ENCODE peak calls at places on chromosomes 4 and X, in six cellular contexts. M is A673, C is uterus, W is HL-60, Q is cardiac muscle cell, F is IMR-90. S is an unnamed sample.

GRCh38 chr4:48831532-48832015 is 686 bp downstream of the OCIAD1 start:
- DNase-seq in M (peak), C (no peak), Q (no peak), W (no peak), F (peak), S (no peak)

GRCh38 chrX:17032351-17032750 is 85.9 kb downstream of the REPS2 start:
- DNase-seq in C (peak), W (no peak), M (no peak), Q (no peak), F (no peak), S (peak)

GRCh38 chr4:77306496-77306895 is 149.5 kb downstream of the CCNG2 start:
- DNase-seq in C (no peak), Q (no peak), M (no peak), W (no peak), F (no peak), S (no peak)

GRCh38 chrX:96407501-96407900 is 277.1 kb upstream of the DIAPH2 start:
- DNase-seq in Q (no peak), W (no peak), M (no peak), F (peak), C (no peak), S (no peak)

GRCh38 chr4:188245651-188246050 is 106.4 kb downstream of the TRIML1 start:
- DNase-seq in F (no peak), Q (no peak), M (no peak), W (no peak), C (no peak), S (no peak)

GRCh38 chr4:88531549-88531948 is 8.0 kb upstream of the PYURF start:
- DNase-seq in Q (no peak), C (no peak), M (no peak), F (no peak), W (no peak), S (no peak)

GRCh38 chrX:133905305-133905704 is 80.1 kb downstream of the GPC3 start:
- DNase-seq in C (no peak), W (no peak), Q (no peak), F (no peak), M (no peak), S (no peak)

GRCh38 chr4:59655996-59656395 is 1544.1 kb upstream of the ADGRL3 start:
- DNase-seq in W (no peak), M (no peak), F (no peak), Q (no peak), C (no peak), S (no peak)

GRCh38 chrX:46953597-46953996 is 41.4 kb downstream of the JADE3 start:
- DNase-seq in Q (no peak), W (no peak), F (no peak), M (no peak), C (no peak), S (no peak)

GRCh38 chr4:112316333-112316732 is 19.2 kb downstream of the ALPK1 start:
- DNase-seq in F (no peak), M (no peak), W (no peak), C (no peak), Q (no peak), S (no peak)

GRCh38 chr4:77582716-77583115 is 22.9 kb upstream of the CXCL13 start:
- DNase-seq in Q (no peak), W (no peak), F (no peak), M (no peak), C (no peak), S (no peak)

GRCh38 chr4:132691668-132692067 is 457.4 kb upstream of the PCDH10 start:
- DNase-seq in W (no peak), Q (no peak), F (no peak), C (no peak), M (no peak), S (no peak)

GRCh38 chr4:149709640-149710039 is 106.0 kb downstream of the IQCM start:
- DNase-seq in C (no peak), W (no peak), M (no peak), F (peak), Q (no peak), S (no peak)

GRCh38 chr4:1830642-1831228 is 25.2 kb downstream of the LETM1 start:
- DNase-seq in C (no peak), W (peak), F (no peak), M (no peak), Q (no peak), S (no peak)

GRCh38 chr4:56979674-56980073 is 978 bp downstream of the POLR2B start:
- DNase-seq in M (no peak), Q (peak), F (peak), W (peak), C (no peak), S (no peak)

DNA sequence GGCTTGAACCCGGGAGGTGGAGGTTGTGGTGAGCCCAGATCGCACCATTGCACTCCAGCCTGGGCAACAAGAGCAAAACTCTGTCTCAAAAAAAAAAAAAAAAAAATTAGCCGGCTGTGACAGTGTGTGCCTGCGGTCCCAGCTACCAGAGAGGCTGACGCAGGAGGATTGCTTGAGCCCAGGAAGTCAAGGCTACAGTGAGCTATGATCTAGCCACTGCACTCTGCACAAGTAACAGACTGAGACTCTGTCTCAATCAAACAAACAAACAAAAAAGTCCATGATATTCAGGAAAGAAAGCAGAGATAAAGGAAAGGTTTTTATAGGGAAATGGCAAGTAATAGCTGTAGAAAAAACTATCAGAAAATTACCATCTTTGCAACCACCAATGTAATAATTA is 2.1 kb upstream of the LAGE3 start:
- DNase-seq in C (no peak), F (no peak), Q (no peak), M (no peak), W (no peak), S (no peak)
- H3K27ac ChIP-seq in C (no peak), F (no peak), Q (no peak), M (no peak), W (no peak), S (no peak)

GRCh38 chr4:147088141-147088540 is 142.5 kb upstream of the TTC29 start:
- DNase-seq in F (peak), M (no peak), W (no peak), C (no peak), Q (no peak), S (no peak)
- H3K4me3 ChIP-seq in F (peak), M (no peak), W (no peak), C (no peak), Q (no peak), S (no peak)

GRCh38 chrX:106220177-106220576 is 52.1 kb downstream of the PWWP3B start:
- DNase-seq in W (no peak), Q (peak), C (no peak), F (no peak), M (no peak), S (no peak)
- TF ChIP-seq CTCF in W (no peak), Q (peak), C (no peak), F (no peak), M (peak), S (no peak)

GRCh38 chr4:78777556-78777900 is 1.4 kb downstream of the BMP2K start:
- DNase-seq in C (no peak), Q (no peak), F (no peak), W (no peak), M (no peak), S (no peak)
- H3K27ac ChIP-seq in C (peak), Q (no peak), F (no peak), W (peak), M (no peak), S (no peak)

DNA sequence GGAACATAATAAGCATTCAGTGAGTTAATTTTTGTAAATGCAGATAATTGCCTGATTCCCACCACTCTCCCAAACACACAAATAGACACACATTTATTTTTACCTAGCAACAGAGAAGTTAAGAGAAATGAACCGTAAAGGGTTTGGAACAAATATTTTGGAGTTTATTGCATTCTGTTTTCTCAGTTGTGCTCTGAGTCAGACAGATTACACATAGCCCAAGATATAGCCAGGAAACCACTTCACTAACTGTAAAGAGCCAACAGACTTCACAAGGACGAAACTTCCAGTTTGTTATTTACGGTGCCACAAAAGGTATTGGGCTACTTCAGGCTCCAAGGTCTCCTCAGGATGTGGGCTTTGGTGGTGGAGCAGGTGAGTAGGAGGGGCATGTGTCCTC is 217.0 kb downstream of the BMPR1B start:
- DNase-seq in Q (no peak), M (no peak), C (no peak), W (no peak), F (peak), S (no peak)
- H3K4me3 ChIP-seq in Q (no peak), M (no peak), C (no peak), W (no peak), F (no peak), S (no peak)

GRCh38 chr4:148021706-148022105 is 289.8 kb downstream of the ARHGAP10 start:
- DNase-seq in C (no peak), Q (no peak), M (no peak), W (no peak), F (no peak), S (no peak)
- TF ChIP-seq CTCF in C (no peak), Q (no peak), M (no peak), W (no peak), F (no peak), S (no peak)

DNA sequence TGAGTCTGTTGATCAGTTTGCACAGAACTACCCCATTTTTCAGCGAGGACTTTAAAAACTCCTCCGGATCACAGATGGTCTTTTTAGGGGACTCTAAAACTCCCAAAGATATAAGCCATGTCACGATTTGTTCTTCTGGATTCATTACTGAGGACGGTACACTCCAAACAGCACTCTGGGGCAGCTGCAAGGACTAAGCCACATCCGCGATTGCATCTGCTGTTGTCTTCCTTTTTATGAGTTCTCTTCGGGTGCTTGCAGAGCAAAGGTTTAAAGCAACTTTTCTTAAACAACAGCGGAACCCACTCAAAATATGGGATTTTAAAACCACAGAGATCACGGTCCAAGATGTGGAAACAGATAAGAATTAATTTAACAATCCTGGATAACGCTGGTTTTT is at the start of gene ARHGEF6:
- DNase-seq in M (no peak), W (peak), C (no peak), Q (no peak), F (no peak), S (no peak)
- H3K27ac ChIP-seq in M (no peak), W (peak), C (peak), Q (no peak), F (no peak), S (peak)

GRCh38 chrX:56233100-56233499 is 944 bp downstream of the KLF8 start:
- DNase-seq in C (peak), W (no peak), M (no peak), F (no peak), Q (peak), S (no peak)
- H3K4me3 ChIP-seq in C (peak), W (no peak), M (no peak), F (no peak), Q (peak), S (peak)

S was measured in lung.